ENCODE peak calls at places on chromosome 6, in five cellular contexts. One of them, this sample, is unnamed.

GRCh38 chr6:31882344-31882743 is 3.5 kb upstream of the SLC44A4 start:
- DNase-seq in HepG2: no peak
- DNase-seq in HEK293T: no peak
- DNase-seq in GM12878: no peak
- DNase-seq in H1: no peak
- DNase-seq in this sample: no peak

GRCh38 chr6:37493047-37493995 is 6.4 kb downstream of the CCDC167 start:
- DNase-seq in HepG2: no peak
- DNase-seq in HEK293T: no peak
- DNase-seq in GM12878: no peak
- DNase-seq in H1: no peak
- DNase-seq in this sample: no peak

GRCh38 chr6:68211242-68211795 is 423.8 kb upstream of the ADGRB3 start:
- DNase-seq in HepG2: no peak
- DNase-seq in HEK293T: no peak
- DNase-seq in GM12878: no peak
- DNase-seq in H1: no peak
- DNase-seq in this sample: no peak

GRCh38 chr6:150491796-150492142 is 107.9 kb upstream of the PLEKHG1 start:
- DNase-seq in HepG2: no peak
- DNase-seq in HEK293T: no peak
- DNase-seq in GM12878: no peak
- DNase-seq in H1: no peak
- DNase-seq in this sample: no peak

GRCh38 chr6:96948631-96949030 is 24.1 kb downstream of the KLHL32 start:
- DNase-seq in HepG2: no peak
- DNase-seq in HEK293T: no peak
- DNase-seq in GM12878: no peak
- DNase-seq in H1: no peak
- DNase-seq in this sample: no peak

GRCh38 chr6:160861824-160862223 is 129.7 kb upstream of the MAP3K4 start:
- DNase-seq in HepG2: no peak
- DNase-seq in HEK293T: no peak
- DNase-seq in GM12878: no peak
- DNase-seq in H1: no peak
- DNase-seq in this sample: no peak

GRCh38 chr6:41940759-41941279 is 789 bp downstream of the CCND3 start:
- DNase-seq in HepG2: no peak
- DNase-seq in HEK293T: no peak
- DNase-seq in GM12878: no peak
- DNase-seq in H1: peak
- DNase-seq in this sample: no peak

GRCh38 chr6:9540534-9541126 is 874.2 kb downstream of the TFAP2A start:
- DNase-seq in HepG2: peak
- DNase-seq in HEK293T: peak
- DNase-seq in GM12878: no peak
- DNase-seq in H1: no peak
- DNase-seq in this sample: no peak

DNA sequence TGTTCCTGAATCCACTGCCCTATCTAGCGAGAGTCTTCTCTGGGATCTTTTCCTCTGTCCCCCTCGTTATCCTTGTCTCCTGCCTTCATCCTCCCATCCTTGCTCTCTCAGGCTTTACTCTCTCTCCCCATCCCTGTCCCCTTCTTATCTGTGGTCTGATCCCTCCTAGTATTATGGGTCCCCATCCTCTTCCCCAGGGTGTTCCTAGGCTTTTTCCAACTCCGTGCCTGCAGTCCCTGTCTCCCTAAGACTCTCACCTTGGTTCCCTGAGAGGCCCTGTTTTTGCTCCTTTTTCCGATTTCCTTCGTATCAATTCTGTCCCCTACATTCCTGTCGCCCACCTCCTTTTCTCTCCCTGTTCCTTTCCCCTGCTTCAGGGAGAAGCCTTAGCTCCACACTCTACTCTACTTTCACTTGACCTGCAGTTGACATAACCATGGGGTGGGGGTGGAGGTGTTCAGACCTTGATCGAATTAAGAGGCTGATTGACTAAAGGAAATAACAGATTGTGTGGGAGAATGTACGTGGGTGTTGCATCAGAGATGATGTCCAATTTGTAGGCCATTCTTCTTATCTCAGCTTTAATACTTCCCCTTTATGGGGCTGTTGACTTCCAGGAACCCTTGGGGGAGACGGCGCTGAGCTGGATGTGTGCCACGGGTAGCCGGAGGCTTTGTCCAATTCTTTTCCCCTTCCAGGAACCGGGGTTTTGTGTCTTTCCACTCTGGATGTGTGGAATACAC is 905 bp downstream of the PPARD start:
- DNase-seq in HepG2: no peak
- DNase-seq in HEK293T: no peak
- DNase-seq in GM12878: no peak
- DNase-seq in H1: no peak
- DNase-seq in this sample: no peak
- TF ChIP-seq SUZ12 in HepG2: no peak
- TF ChIP-seq SUZ12 in HEK293T: no peak
- TF ChIP-seq SUZ12 in GM12878: no peak
- TF ChIP-seq SUZ12 in H1: no peak
- TF ChIP-seq SUZ12 in this sample: no peak

GRCh38 chr6:5337573-5337972 is 76.3 kb downstream of the FARS2 start:
- DNase-seq in HepG2: no peak
- DNase-seq in HEK293T: no peak
- DNase-seq in GM12878: no peak
- DNase-seq in H1: no peak
- DNase-seq in this sample: no peak
- TF ChIP-seq SUZ12 in HepG2: no peak
- TF ChIP-seq SUZ12 in HEK293T: no peak
- TF ChIP-seq SUZ12 in GM12878: no peak
- TF ChIP-seq SUZ12 in H1: no peak
- TF ChIP-seq SUZ12 in this sample: no peak

GRCh38 chr6:32973934-32974333 is 5.5 kb downstream of the BRD2 start:
- DNase-seq in HepG2: no peak
- DNase-seq in HEK293T: no peak
- DNase-seq in GM12878: no peak
- DNase-seq in H1: no peak
- DNase-seq in this sample: no peak
- TF ChIP-seq SUZ12 in HepG2: no peak
- TF ChIP-seq SUZ12 in HEK293T: no peak
- TF ChIP-seq SUZ12 in GM12878: no peak
- TF ChIP-seq SUZ12 in H1: no peak
- TF ChIP-seq SUZ12 in this sample: no peak

GRCh38 chr6:14452567-14453527 is 335.3 kb downstream of the CD83 start:
- DNase-seq in HepG2: no peak
- DNase-seq in HEK293T: no peak
- DNase-seq in GM12878: peak
- DNase-seq in H1: no peak
- DNase-seq in this sample: no peak
- TF ChIP-seq SUZ12 in HepG2: no peak
- TF ChIP-seq SUZ12 in HEK293T: no peak
- TF ChIP-seq SUZ12 in GM12878: no peak
- TF ChIP-seq SUZ12 in H1: no peak
- TF ChIP-seq SUZ12 in this sample: no peak

GRCh38 chr6:87832025-87832825 is 130.2 kb upstream of the AKIRIN2 start:
- DNase-seq in HepG2: no peak
- DNase-seq in HEK293T: no peak
- DNase-seq in GM12878: peak
- DNase-seq in H1: no peak
- DNase-seq in this sample: no peak
- TF ChIP-seq SUZ12 in HepG2: no peak
- TF ChIP-seq SUZ12 in HEK293T: no peak
- TF ChIP-seq SUZ12 in GM12878: no peak
- TF ChIP-seq SUZ12 in H1: no peak
- TF ChIP-seq SUZ12 in this sample: no peak

GRCh38 chr6:73342174-73342573 is 11.9 kb downstream of the DPPA5 start:
- DNase-seq in HepG2: no peak
- DNase-seq in HEK293T: no peak
- DNase-seq in GM12878: no peak
- DNase-seq in H1: no peak
- DNase-seq in this sample: no peak

GRCh38 chr6:73341335-73341734 is 12.7 kb downstream of the DPPA5 start:
- DNase-seq in HepG2: no peak
- DNase-seq in HEK293T: no peak
- DNase-seq in GM12878: no peak
- DNase-seq in H1: no peak
- DNase-seq in this sample: no peak

GRCh38 chr6:73339340-73339739 is 14.7 kb downstream of the DPPA5 start:
- DNase-seq in HepG2: no peak
- DNase-seq in HEK293T: peak
- DNase-seq in GM12878: no peak
- DNase-seq in H1: peak
- DNase-seq in this sample: no peak

GRCh38 chr6:73340048-73340447 is 14.0 kb downstream of the DPPA5 start:
- DNase-seq in HepG2: no peak
- DNase-seq in HEK293T: no peak
- DNase-seq in GM12878: no peak
- DNase-seq in H1: no peak
- DNase-seq in this sample: no peak

GRCh38 chr6:73343164-73343563 is 10.9 kb downstream of the DPPA5 start:
- DNase-seq in HepG2: no peak
- DNase-seq in HEK293T: no peak
- DNase-seq in GM12878: no peak
- DNase-seq in H1: no peak
- DNase-seq in this sample: no peak
- TF ChIP-seq SUZ12 in HepG2: no peak
- TF ChIP-seq SUZ12 in HEK293T: no peak
- TF ChIP-seq SUZ12 in GM12878: no peak
- TF ChIP-seq SUZ12 in H1: no peak
- TF ChIP-seq SUZ12 in this sample: no peak

GRCh38 chr6:116691154-116691553 is 10.1 kb downstream of the KPNA5 start:
- DNase-seq in HepG2: no peak
- DNase-seq in HEK293T: no peak
- DNase-seq in GM12878: no peak
- DNase-seq in H1: no peak
- DNase-seq in this sample: no peak

GRCh38 chr6:116697475-116697874 is 16.5 kb downstream of the KPNA5 start:
- DNase-seq in HepG2: no peak
- DNase-seq in HEK293T: no peak
- DNase-seq in GM12878: no peak
- DNase-seq in H1: no peak
- DNase-seq in this sample: no peak

GRCh38 chr6:116695398-116695797 is 14.4 kb downstream of the KPNA5 start:
- DNase-seq in HepG2: no peak
- DNase-seq in HEK293T: no peak
- DNase-seq in GM12878: peak
- DNase-seq in H1: no peak
- DNase-seq in this sample: no peak
- TF ChIP-seq SUZ12 in HepG2: no peak
- TF ChIP-seq SUZ12 in HEK293T: no peak
- TF ChIP-seq SUZ12 in GM12878: no peak
- TF ChIP-seq SUZ12 in H1: no peak
- TF ChIP-seq SUZ12 in this sample: no peak

This sample was measured in NT2/D1.